ENCODE peak calls at places on chromosome 5, in five cellular contexts. I is H9, U is trophoblast cell, Q is neuronal stem cell, G is mesenchymal stem cell. M is an unnamed sample.

GRCh38 chr5:14035859-14036440 is 91.5 kb upstream of the DNAH5 start:
- DNase-seq in Q (peak), G (peak), I (peak), U (peak), M (peak)

GRCh38 chr5:36161317-36161716 is 9.4 kb downstream of the SKP2 start:
- DNase-seq in G (no peak), I (no peak), Q (no peak), U (peak), M (no peak)

GRCh38 chr5:143398451-143399237 is 4.8 kb downstream of the NR3C1 start:
- DNase-seq in I (no peak), U (no peak), G (no peak), Q (no peak), M (peak)

GRCh38 chr5:91632871-91633270 is 249.8 kb upstream of the ARRDC3 start:
- DNase-seq in Q (peak), I (no peak), G (no peak), U (no peak), M (no peak)

GRCh38 chr5:150559701-150560100 is 51.8 kb downstream of the NDST1 start:
- DNase-seq in U (peak), G (peak), Q (no peak), I (no peak), M (peak)

GRCh38 chr5:180090769-180091546 is 19.4 kb upstream of the RNF130 start:
- DNase-seq in I (peak), U (no peak), G (peak), Q (no peak), M (peak)

GRCh38 chr5:31581498-31582099 is 49.5 kb downstream of the C5orf22 start:
- DNase-seq in I (no peak), G (peak), Q (peak), U (no peak), M (peak)

GRCh38 chr5:150400327-150401075 is 12.2 kb downstream of the CD74 start:
- DNase-seq in G (no peak), Q (no peak), U (no peak), I (no peak), M (no peak)

GRCh38 chr5:95102687-95103086 is 182.2 kb downstream of the MCTP1 start:
- DNase-seq in U (no peak), G (no peak), Q (no peak), I (no peak), M (no peak)

GRCh38 chr5:172004824-172005237 is 1.6 kb downstream of the FBXW11 start:
- DNase-seq in I (no peak), Q (no peak), G (peak), U (no peak), M (no peak)

GRCh38 chr5:160442824-160443431 is 21.3 kb downstream of the PTTG1 start:
- DNase-seq in I (no peak), U (no peak), Q (no peak), G (no peak), M (no peak)

GRCh38 chr5:159319363-159319762 is 10.9 kb downstream of the IL12B start:
- DNase-seq in G (no peak), I (no peak), Q (no peak), U (no peak), M (no peak)

GRCh38 chr5:151288180-151288579 is 15.4 kb downstream of the SLC36A3 start:
- DNase-seq in U (no peak), G (no peak), Q (no peak), I (no peak), M (no peak)

GRCh38 chr5:77305222-77305846 is 94.9 kb downstream of the PDE8B start:
- DNase-seq in I (no peak), U (no peak), G (no peak), Q (no peak), M (no peak)

GRCh38 chr5:133474851-133475590 is 137.3 kb downstream of the FSTL4 start:
- DNase-seq in G (no peak), I (no peak), U (peak), Q (no peak), M (no peak)

GRCh38 chr5:3381206-3381825 is 214.3 kb upstream of the IRX1 start:
- DNase-seq in U (no peak), Q (no peak), I (no peak), G (no peak), M (no peak)

GRCh38 chr5:149220750-149221149 is 50.9 kb upstream of the AFAP1L1 start:
- DNase-seq in G (peak), U (no peak), Q (no peak), I (no peak), M (no peak)

GRCh38 chr5:120614512-120614911 is 150.4 kb downstream of the PRR16 start:
- DNase-seq in U (peak), Q (no peak), G (peak), I (no peak), M (peak)

GRCh38 chr5:10704949-10705621 is 55.9 kb downstream of the DAP start:
- DNase-seq in U (peak), I (no peak), Q (no peak), G (peak), M (peak)

GRCh38 chr5:82347213-82347947 is 69.2 kb upstream of the RPS23 start:
- DNase-seq in I (no peak), G (peak), Q (no peak), U (no peak), M (peak)

GRCh38 chr5:121053055-121053985 is 589.2 kb downstream of the PRR16 start:
- DNase-seq in Q (no peak), U (no peak), G (peak), I (no peak), M (no peak)

GRCh38 chr5:131109540-131110255 is 55.4 kb downstream of the HINT1 start:
- DNase-seq in I (no peak), U (peak), G (peak), Q (peak), M (peak)

GRCh38 chr5:94188725-94189124 is 429.7 kb downstream of the KIAA0825 start:
- DNase-seq in U (no peak), Q (no peak), I (no peak), G (no peak), M (no peak)

GRCh38 chr5:111681414-111681790 is 75.6 kb downstream of the NREP start:
- DNase-seq in I (no peak), G (no peak), U (no peak), Q (no peak), M (peak)

GRCh38 chr5:178346607-178347334 is 114.2 kb upstream of the PHYKPL start:
- DNase-seq in U (no peak), I (no peak), G (no peak), Q (no peak), M (no peak)

GRCh38 chr5:117590944-117591343 is 1016.3 kb upstream of the SEMA6A start:
- DNase-seq in I (no peak), Q (no peak), U (no peak), G (peak), M (peak)

GRCh38 chr5:179421156-179421895 is 76.1 kb upstream of the ADAMTS2 start:
- DNase-seq in I (no peak), Q (no peak), G (no peak), U (no peak), M (no peak)

GRCh38 chr5:145775893-145776444 is 59.2 kb downstream of the PRELID2 start:
- DNase-seq in Q (no peak), I (no peak), U (peak), G (peak), M (peak)

DNA sequence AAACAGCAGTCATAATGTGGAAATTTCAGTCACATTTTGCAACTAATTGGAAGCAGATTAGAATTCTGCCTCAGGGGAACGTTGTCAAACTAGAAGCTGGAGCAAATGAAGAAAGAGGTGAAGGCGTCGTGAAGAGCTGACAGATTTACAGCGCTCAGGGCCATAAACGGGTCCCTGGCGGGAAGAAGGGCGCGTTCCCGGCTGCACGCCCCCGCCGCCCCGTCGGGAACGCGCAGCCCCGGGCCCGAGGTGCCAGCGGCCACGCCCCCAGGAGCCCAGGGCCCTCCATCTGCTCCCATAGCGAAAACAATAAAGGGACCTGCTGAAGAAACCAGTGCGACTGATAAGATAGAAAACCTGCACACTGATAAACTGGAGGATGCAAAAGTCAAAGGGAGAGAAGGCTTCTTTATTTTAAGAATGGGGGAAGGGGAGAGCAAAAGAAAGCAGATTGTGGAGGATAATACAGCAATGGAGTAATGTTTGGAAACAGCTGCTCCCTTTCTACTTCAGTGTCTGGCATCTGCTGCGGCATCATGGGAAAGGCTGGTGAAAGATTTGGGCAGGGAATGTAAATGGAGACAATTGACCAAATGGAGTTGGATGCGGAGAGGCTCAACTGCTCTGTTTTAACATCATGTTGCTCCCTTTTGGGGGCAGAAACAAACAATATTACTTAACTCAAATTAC is 11.1 kb downstream of the ZNF608 start:
- DNase-seq in Q (no peak), G (peak), I (peak), U (peak), M (no peak)
- H3K14ac ChIP-seq in Q (no peak), G (no peak), I (no peak), U (no peak), M (peak)

GRCh38 chr5:175461370-175461769 is 17.0 kb upstream of the SFXN1 start:
- DNase-seq in G (no peak), U (no peak), Q (no peak), I (no peak), M (no peak)
- H3K14ac ChIP-seq in G (no peak), U (no peak), Q (no peak), I (no peak), M (no peak)

GRCh38 chr5:90338712-90339372 is 70.7 kb downstream of the CETN3 start:
- DNase-seq in G (no peak), Q (no peak), U (no peak), I (no peak), M (no peak)

GRCh38 chr5:90342576-90342975 is 67.0 kb downstream of the CETN3 start:
- DNase-seq in I (no peak), U (no peak), G (no peak), Q (no peak), M (no peak)

GRCh38 chr5:90334746-90335145 is 74.8 kb downstream of the CETN3 start:
- DNase-seq in G (no peak), U (no peak), Q (no peak), I (no peak), M (no peak)

DNA sequence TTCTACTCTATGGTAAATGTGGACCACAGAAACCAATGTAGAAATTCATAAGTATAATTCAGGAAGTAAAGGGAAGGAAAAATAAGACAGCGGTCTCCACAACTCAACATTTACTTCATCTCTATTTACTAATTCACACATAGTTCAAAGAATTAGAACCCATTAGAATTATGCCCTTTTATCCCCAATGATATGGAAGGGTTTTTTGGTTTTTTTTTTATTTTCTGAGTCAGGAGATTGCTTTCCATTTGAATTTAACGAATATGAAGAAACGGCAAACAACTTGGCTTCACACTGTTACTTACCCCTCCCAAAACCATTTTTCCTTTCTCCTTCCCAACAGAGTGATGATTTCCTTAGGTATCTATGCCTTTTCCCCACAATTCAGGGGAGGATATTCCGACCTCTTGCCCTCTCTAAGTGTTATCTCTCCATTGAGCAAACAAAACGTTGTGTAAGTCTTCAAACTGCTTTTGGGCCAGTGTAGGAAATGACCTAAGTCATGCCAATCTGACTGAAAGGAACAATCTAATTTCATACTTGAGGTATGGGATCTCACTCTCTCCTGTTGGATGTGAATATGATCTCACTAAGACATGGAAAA is 72.0 kb downstream of the CETN3 start:
- DNase-seq in G (no peak), Q (no peak), I (no peak), U (no peak), M (no peak)
- H3K14ac ChIP-seq in G (no peak), Q (no peak), I (no peak), U (no peak), M (no peak)

GRCh38 chr5:68149189-68149588 is 66.4 kb upstream of the PIK3R1 start:
- DNase-seq in U (peak), Q (no peak), G (peak), I (no peak), M (peak)
- H3K14ac ChIP-seq in U (no peak), Q (no peak), G (no peak), I (no peak), M (no peak)

DNA sequence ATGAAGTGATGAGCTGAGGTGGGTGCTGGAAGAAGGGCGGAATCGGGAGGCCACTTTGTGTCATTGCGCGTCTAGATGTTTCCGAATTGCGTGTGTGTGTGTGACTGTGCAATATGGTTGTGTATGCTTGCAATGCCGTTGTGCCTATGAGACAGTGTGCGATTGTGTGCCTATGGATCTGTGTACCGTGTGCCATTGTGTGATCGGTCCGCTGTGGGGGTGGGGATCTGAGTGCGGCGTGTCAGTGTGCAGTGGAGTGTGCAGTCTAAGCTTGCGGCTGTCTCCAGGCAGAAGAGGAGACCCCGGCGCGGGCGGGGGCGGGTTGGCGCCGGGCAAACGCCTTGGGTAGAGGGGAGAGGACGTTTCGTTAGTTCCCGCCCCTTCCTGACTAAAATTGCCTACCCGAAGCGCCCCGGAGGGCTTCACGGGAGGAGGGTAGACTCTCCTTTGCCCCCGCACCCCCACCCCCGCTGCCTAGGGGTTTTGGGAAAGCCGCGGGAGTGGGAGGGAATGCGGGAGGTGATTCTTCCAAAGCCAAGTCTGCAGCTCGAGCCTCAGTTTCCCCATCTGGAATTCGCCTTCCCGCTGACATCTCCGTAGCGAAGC is 24.2 kb downstream of the PCDHGC5 start:
- DNase-seq in G (peak), U (no peak), Q (peak), I (no peak), M (peak)
- H3K14ac ChIP-seq in G (no peak), U (peak), Q (no peak), I (peak), M (peak)